ENCODE peak calls at places on chromosomes 13 and 19, in four cellular contexts. E is SW480, X is COR-L47, I is left lung. Y is an unnamed sample.

GRCh38 chr19:38736413-38737280 is 7.6 kb downstream of the CAPN12 start:
- DNase-seq in X (no peak), E (peak; percentile 55), I (peak; percentile 72), Y (peak; percentile 88)

GRCh38 chr13:79870123-79870522 is 389.2 kb downstream of the NDFIP2 start:
- DNase-seq in I (no peak), E (no peak), X (no peak), Y (no peak)

GRCh38 chr13:79245937-79246574 is 160.0 kb downstream of the RBM26 start:
- DNase-seq in E (no peak), X (no peak), I (no peak), Y (no peak)

GRCh38 chr13:27081893-27082292 is 89.7 kb downstream of the USP12 start:
- DNase-seq in E (no peak), I (no peak), X (no peak), Y (no peak)

GRCh38 chr13:105665284-105665683 is 870.2 kb downstream of the EFNB2 start:
- DNase-seq in E (no peak), X (no peak), I (no peak), Y (no peak)

GRCh38 chr13:73089216-73089615 is 30.4 kb downstream of the KLF5 start:
- DNase-seq in I (no peak), X (no peak), E (no peak), Y (no peak)

GRCh38 chr13:49540552-49540951 is 44.8 kb downstream of the PHF11 start:
- DNase-seq in X (no peak), E (no peak), I (no peak), Y (no peak)

GRCh38 chr19:46461537-46461936 is 9.8 kb downstream of the PNMA8A start:
- DNase-seq in I (no peak), E (no peak), X (no peak), Y (no peak)

GRCh38 chr13:107480130-107480529 is 735.2 kb downstream of the LIG4 start:
- DNase-seq in X (no peak), E (no peak), I (no peak), Y (no peak)

GRCh38 chr19:13089857-13090507 is 12.7 kb downstream of the LYL1 start:
- DNase-seq in X (no peak), I (no peak), E (no peak), Y (no peak)

GRCh38 chr19:31501427-31502195 is 152.4 kb upstream of the TSHZ3 start:
- DNase-seq in E (no peak), I (no peak), X (no peak), Y (no peak)

GRCh38 chr13:23651887-23652286 is 81.7 kb downstream of the TNFRSF19 start:
- DNase-seq in E (no peak), I (no peak), X (no peak), Y (no peak)

GRCh38 chr13:98482476-98483444 is 94.1 kb downstream of the STK24 start:
- DNase-seq in E (no peak), I (peak; percentile 77), X (no peak), Y (peak; percentile 81)

GRCh38 chr19:35330475-35330874 is 1.5 kb downstream of the CD22 start:
- DNase-seq in E (no peak), X (no peak), I (no peak), Y (no peak)

GRCh38 chr13:113034451-113035208 is 65.6 kb downstream of the MCF2L start:
- DNase-seq in E (peak; percentile 26), I (no peak), X (peak; percentile 38), Y (no peak)

GRCh38 chr19:4096049-4096892 is 27.7 kb downstream of the MAP2K2 start:
- DNase-seq in E (no peak), X (no peak), I (no peak), Y (peak; percentile 37)

GRCh38 chr13:49371943-49372636 is 71.8 kb downstream of the CAB39L start:
- DNase-seq in E (peak; percentile 99), I (no peak), X (no peak), Y (no peak)

GRCh38 chr13:25732146-25732865 is 319.5 kb downstream of the SHISA2 start:
- DNase-seq in X (no peak), I (no peak), E (no peak), Y (no peak)

GRCh38 chr19:3572132-3572854 is 451 bp upstream of the HMG20B start:
- DNase-seq in I (peak; percentile 100), X (peak; percentile 99), E (peak; percentile 96), Y (peak; percentile 100)

GRCh38 chr19:3536429-3537100 is 2.4 kb upstream of the TEKTIP1 start:
- DNase-seq in X (no peak), E (no peak), I (no peak), Y (no peak)

GRCh38 chr19:30556230-30556711 is 184.1 kb downstream of the ZNF536 start:
- DNase-seq in X (no peak), I (no peak), E (no peak), Y (no peak)

GRCh38 chr19:29378543-29379105 is 147.2 kb upstream of the VSTM2B start:
- DNase-seq in X (no peak), E (no peak), I (no peak), Y (no peak)

GRCh38 chr13:46858776-46859175 is 38.1 kb downstream of the HTR2A start:
- DNase-seq in E (no peak), I (no peak), X (no peak), Y (no peak)

GRCh38 chr19:49407482-49408015 is 15.7 kb downstream of the PTH2 start:
- DNase-seq in E (no peak), I (no peak), X (no peak), Y (no peak)

GRCh38 chr13:93304134-93304533 is 77.5 kb downstream of the GPC6 start:
- DNase-seq in I (no peak), X (no peak), E (no peak), Y (no peak)

GRCh38 chr13:44373601-44374347 is at the start of gene SERP2:
- DNase-seq in I (no peak), E (no peak), X (peak; percentile 40), Y (peak; percentile 66)

GRCh38 chr19:6794817-6795431 is 22.4 kb downstream of the VAV1 start:
- DNase-seq in E (no peak), X (no peak), I (no peak), Y (no peak)

GRCh38 chr19:3822683-3823344 is 36.6 kb upstream of the MATK start:
- DNase-seq in X (no peak), E (no peak), I (no peak), Y (no peak)

GRCh38 chr19:37931941-37932655 is 25.1 kb downstream of the SIPA1L3 start:
- DNase-seq in E (peak; percentile 96), X (peak; percentile 77), I (peak; percentile 89), Y (peak; percentile 84)

GRCh38 chr19:334296-335071 is 10.1 kb downstream of the MIER2 start:
- DNase-seq in X (no peak), I (no peak), E (no peak), Y (no peak)

GRCh38 chr19:39937094-39937493 is 2.7 kb upstream of the FCGBP start:
- DNase-seq in I (no peak), E (no peak), X (no peak), Y (no peak)

GRCh38 chr13:51519839-51520238 is 64.4 kb upstream of the WDFY2 start:
- DNase-seq in E (no peak), X (no peak), I (no peak), Y (no peak)

GRCh38 chr13:100904293-100904976 is 229.8 kb upstream of the TMTC4 start:
- DNase-seq in E (no peak), I (no peak), X (no peak), Y (no peak)

GRCh38 chr13:27569405-27569804 is 50.9 kb downstream of the LNX2 start:
- DNase-seq in X (no peak), I (no peak), E (no peak), Y (no peak)

GRCh38 chr19:5826531-5827341 is 12.8 kb downstream of the FUT6 start:
- DNase-seq in E (peak; percentile 92), X (peak; percentile 97), I (peak; percentile 58), Y (no peak)

GRCh38 chr13:67439365-67439764 is 209.2 kb upstream of the PCDH9 start:
- DNase-seq in I (no peak), E (no peak), X (no peak), Y (no peak)

Y was measured in aorta.